ENCODE peak calls at places on chromosomes 12 and 14, in nine cellular contexts. N, Y, L, V, O, B, C, Z and Q are unnamed samples.

GRCh38 chr12:121799842-121800693 is 3.7 kb upstream of the SETD1B start:
- DNase-seq in Z (peak), B (peak), O (peak), V (peak), N (peak), L (peak), Y (peak), C (peak), Q (peak)

GRCh38 chr12:50505945-50506344 is 1.2 kb downstream of the DIP2B start:
- DNase-seq in N (no peak), O (no peak), V (peak), Y (peak), Z (no peak), C (no peak), L (no peak), B (no peak), Q (no peak)

GRCh38 chr12:6267007-6267721 is 43.3 kb upstream of the PLEKHG6 start:
- DNase-seq in L (no peak), O (peak), N (no peak), V (no peak), Y (no peak), B (no peak), Z (no peak), C (no peak), Q (peak)

GRCh38 chr12:565589-566105 is 97.6 kb downstream of the NINJ2 start:
- DNase-seq in L (no peak), V (no peak), Z (no peak), C (no peak), N (no peak), Y (no peak), O (no peak), B (no peak), Q (no peak)

GRCh38 chr14:79044894-79045624 is 874.9 kb downstream of the NRXN3 start:
- DNase-seq in N (no peak), Z (peak), Y (no peak), O (no peak), V (peak), L (peak), B (no peak), C (no peak), Q (peak)

GRCh38 chr12:106586803-106587684 is 4.2 kb downstream of the RFX4 start:
- DNase-seq in C (no peak), V (no peak), Y (no peak), O (no peak), Z (peak), N (peak), B (no peak), L (no peak), Q (peak)

GRCh38 chr12:130218682-130219081 is 56.4 kb downstream of the FZD10 start:
- DNase-seq in O (no peak), Y (no peak), Z (no peak), N (no peak), B (no peak), V (no peak), L (no peak), C (no peak), Q (no peak)

GRCh38 chr14:103028161-103028767 is 29.1 kb downstream of the CDC42BPB start:
- DNase-seq in V (no peak), L (no peak), O (no peak), Z (peak), C (no peak), Y (no peak), B (no peak), N (no peak), Q (no peak)

GRCh38 chr12:4274396-4274959 is 916 bp downstream of the CCND2 start:
- DNase-seq in Y (no peak), V (no peak), B (peak), C (no peak), L (peak), O (peak), N (no peak), Z (peak), Q (no peak)

GRCh38 chr14:56855891-56856461 is 45.7 kb upstream of the OTX2 start:
- DNase-seq in N (peak), C (peak), B (no peak), Z (peak), O (no peak), V (no peak), L (no peak), Y (no peak), Q (no peak)

GRCh38 chr12:53564276-53564675 is 57.0 kb upstream of the NPFF start:
- DNase-seq in O (no peak), Z (no peak), Y (no peak), V (no peak), N (no peak), B (no peak), C (no peak), L (no peak), Q (peak)